ENCODE peak calls at places on chromosomes 3 and 15, in eight cellular contexts. N is heart left ventricle, I is IMR-90, Q is HCT116, L is testis, Z is adrenal gland, B is right lobe of liver, P is transverse colon. A is an unnamed sample. For H3K4me1, the result is how much of the 10 kb centered on the place peaks cover.

GRCh38 chr3:79490165-79491028 is 277.4 kb downstream of the ROBO1 start:
- DNase-seq in P (peak), Q (no peak), B (no peak), I (peak), N (no peak), L (peak), Z (peak), A (peak)

GRCh38 chr3:177385186-177385585 is 187.9 kb upstream of the TBL1XR1 start:
- DNase-seq in B (no peak), I (no peak), P (no peak), Q (no peak), N (no peak), L (no peak), Z (no peak), A (no peak)

GRCh38 chr3:111758642-111759041 is 100.4 kb upstream of the PHLDB2 start:
- DNase-seq in I (peak), Z (no peak), L (no peak), B (no peak), P (no peak), Q (no peak), N (no peak), A (no peak)

GRCh38 chr3:84621823-84622222 is 337.0 kb upstream of the CADM2 start:
- DNase-seq in B (no peak), I (no peak), Z (no peak), Q (no peak), N (no peak), P (no peak), L (no peak), A (no peak)

GRCh38 chr3:69542265-69543079 is 156.6 kb upstream of the FRMD4B start:
- DNase-seq in I (no peak), L (peak), Z (no peak), P (no peak), Q (no peak), N (peak), B (peak), A (no peak)

GRCh38 chr3:107387555-107387954 is 10.3 kb downstream of the CCDC54 start:
- DNase-seq in Q (no peak), Z (no peak), I (peak), P (no peak), N (no peak), B (no peak), L (no peak), A (no peak)

GRCh38 chr3:112132975-112133448 is at the start of gene GCSAM:
- DNase-seq in N (no peak), B (peak), L (peak), Q (no peak), I (no peak), Z (peak), P (peak), A (no peak)

GRCh38 chr3:18611991-18612390 is 186.9 kb upstream of the SATB1 start:
- DNase-seq in Q (no peak), I (no peak), L (no peak), Z (no peak), P (no peak), N (no peak), B (no peak), A (no peak)

GRCh38 chr15:96187916-96188315 is 142.6 kb upstream of the NR2F2 start:
- DNase-seq in Z (no peak), N (no peak), I (no peak), Q (no peak), B (no peak), P (no peak), L (no peak), A (no peak)

GRCh38 chr3:30554317-30554690 is 52.1 kb upstream of the TGFBR2 start:
- DNase-seq in L (no peak), I (no peak), B (no peak), Q (no peak), N (no peak), Z (no peak), P (no peak), A (no peak)

GRCh38 chr15:81105521-81105920 is 28.5 kb upstream of the CFAP161 start:
- DNase-seq in L (no peak), B (no peak), N (no peak), Z (no peak), P (no peak), Q (no peak), I (no peak), A (no peak)

GRCh38 chr3:78645628-78646310 is 1122.0 kb downstream of the ROBO1 start:
- DNase-seq in Z (no peak), P (no peak), L (no peak), N (no peak), B (no peak), I (peak), Q (peak), A (no peak)

GRCh38 chr15:68792901-68793766 is 27.6 kb downstream of the ANP32A start:
- DNase-seq in Q (no peak), L (no peak), N (no peak), P (peak), B (peak), I (no peak), Z (no peak), A (peak)

GRCh38 chr3:105615814-105616213 is 249.1 kb downstream of the ALCAM start:
- DNase-seq in P (no peak), L (no peak), N (no peak), Q (no peak), I (no peak), B (no peak), Z (no peak), A (no peak)

GRCh38 chr15:45242289-45242688 is 9.7 kb upstream of the SLC28A2 start:
- DNase-seq in L (no peak), Z (no peak), N (no peak), B (no peak), Q (no peak), P (no peak), I (no peak), A (no peak)

GRCh38 chr3:131543714-131544113 is 40.9 kb upstream of the MRPL3 start:
- DNase-seq in L (peak), Q (peak), Z (peak), N (peak), B (peak), P (peak), I (peak), A (peak)

GRCh38 chr3:16978234-16978920 is 93.6 kb downstream of the PLCL2 start:
- DNase-seq in Q (no peak), I (peak), P (no peak), L (no peak), B (no peak), N (no peak), Z (no peak), A (no peak)

GRCh38 chr3:195162033-195162669 is 108.8 kb downstream of the XXYLT1 start:
- DNase-seq in N (no peak), P (no peak), I (no peak), L (no peak), B (peak), Q (no peak), Z (peak), A (peak)
- H3K4me1 ChIP-seq in N (under half), P (under half), I (under half), L (under half), B (under half), Q (under half), Z (under half), A (under half)

GRCh38 chr15:31439328-31439727 is 112.7 kb downstream of the KLF13 start:
- DNase-seq in L (no peak), N (no peak), Z (no peak), Q (peak), I (no peak), P (peak), B (no peak), A (no peak)

GRCh38 chr15:31442203-31443090 is 115.8 kb downstream of the KLF13 start:
- DNase-seq in B (no peak), Z (no peak), N (no peak), I (peak), L (no peak), Q (no peak), P (no peak), A (no peak)

GRCh38 chr15:31438601-31439265 is 112.1 kb downstream of the KLF13 start:
- DNase-seq in I (no peak), B (no peak), N (no peak), Z (no peak), P (no peak), L (no peak), Q (no peak), A (no peak)

GRCh38 chr15:31437686-31438085 is 111.1 kb downstream of the KLF13 start:
- DNase-seq in Z (no peak), Q (no peak), N (no peak), I (no peak), L (no peak), B (no peak), P (no peak), A (no peak)

DNA sequence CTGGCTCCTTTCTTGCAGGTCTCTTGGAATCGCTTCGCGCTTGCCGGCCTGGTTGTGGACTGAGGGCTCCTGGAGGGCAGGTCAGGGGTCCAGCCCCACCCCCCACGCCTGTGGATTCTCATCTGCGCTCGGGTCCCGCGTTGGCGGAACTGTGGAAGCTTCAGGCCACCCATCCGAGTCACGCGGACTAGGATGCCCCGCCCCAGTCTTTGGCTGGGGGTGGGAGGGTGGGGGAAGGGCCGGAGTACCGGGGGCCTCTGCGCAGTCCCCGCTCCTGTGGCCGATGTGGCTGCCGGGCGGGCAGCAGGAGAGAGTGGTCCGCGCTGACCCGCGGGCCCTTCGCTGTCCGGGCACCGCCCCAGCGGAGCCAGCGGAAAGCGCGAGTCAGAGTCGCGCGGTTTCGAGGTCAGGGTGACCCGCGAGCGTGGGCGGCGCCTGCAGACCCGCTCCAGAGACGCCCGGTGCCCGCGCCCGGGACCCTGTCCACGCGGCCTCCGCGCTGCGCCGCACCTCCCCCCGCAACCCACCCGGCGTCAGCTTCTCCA is 114.2 kb downstream of the KLF13 start:
- DNase-seq in B (peak), L (peak), Q (no peak), P (peak), I (peak), Z (peak), N (peak), A (peak)
- TF ChIP-seq POLR2A in B (peak), L (no peak), Q (no peak), P (peak), I (no peak), Z (peak), N (no peak), A (peak)

DNA sequence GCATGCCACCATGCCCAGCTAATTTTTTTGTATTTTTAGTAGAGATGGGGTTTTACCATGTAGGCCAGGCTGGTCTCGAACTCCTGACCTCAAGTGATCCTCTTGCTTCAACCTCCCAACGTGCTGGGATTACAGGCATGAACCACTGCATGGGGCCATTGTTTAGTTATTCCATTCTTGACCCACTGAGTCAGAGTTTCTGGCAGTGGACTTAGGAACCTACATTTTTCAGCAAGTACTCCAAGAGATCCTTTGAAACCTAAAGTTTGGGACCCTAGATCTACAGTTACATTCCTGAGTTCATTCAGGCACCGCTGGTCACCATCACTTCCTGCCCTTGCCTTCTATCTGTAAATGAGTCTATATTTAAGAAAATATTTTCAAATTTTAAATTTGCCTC is 1.4 kb upstream of the TNFSF10 start:
- DNase-seq in Q (no peak), N (no peak), L (no peak), B (no peak), I (peak), P (no peak), Z (no peak), A (no peak)
- H3K27ac ChIP-seq in Q (no peak), N (peak), L (no peak), B (no peak), I (no peak), P (peak), Z (no peak), A (no peak)

DNA sequence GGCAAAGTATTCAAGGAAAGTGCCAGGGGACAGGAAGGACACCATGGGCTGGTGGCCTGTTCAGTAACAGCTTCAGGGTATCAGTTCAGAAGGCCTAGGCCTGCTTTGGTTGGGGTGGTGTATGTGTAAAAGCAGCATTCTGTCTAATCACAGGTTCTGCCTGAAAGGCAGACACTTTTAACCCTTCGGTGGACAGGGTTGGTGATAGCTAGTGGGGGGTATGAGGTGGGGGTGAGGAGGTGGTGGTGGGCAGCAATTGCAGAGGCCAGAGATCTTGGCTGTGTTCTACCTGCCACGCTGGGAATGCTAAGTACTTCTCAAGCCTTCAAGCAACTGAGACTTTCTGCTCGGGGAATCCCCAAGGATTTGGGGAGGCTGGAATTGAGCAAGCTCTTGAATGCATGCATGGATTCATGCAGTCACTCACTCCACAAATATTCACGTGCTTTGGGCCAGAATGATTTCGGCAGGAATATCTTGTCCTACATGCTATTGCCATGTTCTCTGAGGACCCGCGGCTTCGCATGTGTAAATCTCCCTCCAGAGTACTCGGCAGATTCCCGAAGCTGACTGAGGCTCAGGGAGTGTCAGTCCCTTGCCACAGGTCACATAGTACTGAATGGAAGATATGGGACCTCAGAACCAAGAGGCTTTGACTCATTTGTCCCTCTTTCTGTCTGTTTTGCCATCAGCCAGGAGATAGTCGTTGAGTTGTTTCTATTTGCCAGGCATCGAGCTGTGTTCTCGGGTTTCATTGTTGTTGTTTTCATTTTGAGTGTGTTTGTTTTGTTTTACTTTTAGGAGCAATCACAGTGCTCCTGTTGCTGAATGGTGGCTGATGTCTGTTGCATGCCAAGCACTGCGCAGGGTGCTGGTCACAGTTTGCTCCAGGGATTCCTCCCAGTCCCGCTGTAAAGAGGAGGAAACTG is 65.5 kb downstream of the SMAD3 start:
- DNase-seq in P (no peak), Z (no peak), Q (no peak), B (no peak), I (peak), L (peak), N (no peak), A (no peak)
- H3K4me1 ChIP-seq in P (half or more), Z (under half), Q (half or more), B (under half), I (half or more), L (under half), N (under half), A (half or more)

GRCh38 chr3:157088506-157089454 is 71.2 kb downstream of the CCNL1 start:
- DNase-seq in P (peak), L (peak), I (peak), B (peak), Z (peak), Q (peak), N (peak), A (peak)
- TF ChIP-seq POLR2A in P (peak), L (no peak), I (peak), B (peak), Z (peak), Q (peak), N (peak), A (peak)

GRCh38 chr15:72272997-72273352 is 621 bp upstream of the PARP6 start:
- DNase-seq in N (no peak), P (no peak), Q (no peak), L (no peak), I (no peak), B (no peak), Z (no peak), A (no peak)

GRCh38 chr15:72271221-72271620 is 1.1 kb downstream of the PARP6 start:
- DNase-seq in L (no peak), N (no peak), P (no peak), Z (no peak), B (no peak), I (no peak), Q (no peak), A (no peak)

GRCh38 chr15:72271895-72272212 is 500 bp downstream of the PARP6 start:
- DNase-seq in I (peak), L (peak), N (no peak), P (no peak), Z (no peak), Q (no peak), B (no peak), A (peak)

GRCh38 chr15:72269739-72270138 is 2.6 kb downstream of the PARP6 start:
- DNase-seq in Z (no peak), B (no peak), P (no peak), Q (no peak), I (no peak), N (no peak), L (no peak), A (no peak)

DNA sequence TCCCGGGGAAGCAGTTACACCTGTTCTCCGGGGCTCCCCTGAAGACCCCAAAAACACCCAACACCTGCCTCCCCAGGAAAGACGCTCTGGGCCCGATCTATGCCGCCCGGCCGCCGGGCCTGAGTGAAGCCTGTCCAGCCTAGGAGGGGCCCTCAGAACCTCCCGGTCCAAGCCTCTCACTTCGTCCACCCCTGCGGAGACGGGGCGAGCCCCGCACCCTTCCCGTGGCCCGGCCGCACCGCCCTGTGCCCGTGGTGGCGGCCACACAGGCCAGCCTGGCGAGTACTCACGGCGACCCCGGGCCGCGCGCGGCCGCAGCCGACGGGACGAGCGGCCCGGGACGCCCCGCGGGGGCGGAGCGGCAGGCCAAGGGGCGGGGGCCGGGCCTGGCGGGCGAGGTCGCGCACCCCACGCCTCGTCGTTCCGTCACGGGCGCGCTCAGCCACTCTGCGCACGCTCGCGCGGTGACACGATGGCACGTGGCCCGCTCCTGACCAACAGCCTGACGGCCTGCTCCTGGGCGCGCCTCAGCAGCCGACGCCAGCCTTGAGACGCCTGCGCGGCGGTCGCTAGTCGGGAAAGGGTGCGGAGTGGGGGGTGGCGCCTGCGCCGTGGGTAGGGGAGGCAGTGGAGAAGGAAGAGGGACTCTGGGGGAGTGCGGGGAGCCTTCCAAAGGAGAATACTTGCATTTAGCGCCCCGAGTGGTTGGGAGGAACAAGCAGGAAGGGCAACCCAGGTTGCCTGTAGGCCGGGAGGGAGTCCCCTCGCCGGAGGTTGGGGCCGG is at the start of gene PARP6:
- DNase-seq in P (peak), N (peak), L (peak), Z (peak), B (peak), Q (peak), I (peak), A (peak)
- H3K27ac ChIP-seq in P (peak), N (peak), L (peak), Z (peak), B (peak), Q (peak), I (peak), A (peak)

DNA sequence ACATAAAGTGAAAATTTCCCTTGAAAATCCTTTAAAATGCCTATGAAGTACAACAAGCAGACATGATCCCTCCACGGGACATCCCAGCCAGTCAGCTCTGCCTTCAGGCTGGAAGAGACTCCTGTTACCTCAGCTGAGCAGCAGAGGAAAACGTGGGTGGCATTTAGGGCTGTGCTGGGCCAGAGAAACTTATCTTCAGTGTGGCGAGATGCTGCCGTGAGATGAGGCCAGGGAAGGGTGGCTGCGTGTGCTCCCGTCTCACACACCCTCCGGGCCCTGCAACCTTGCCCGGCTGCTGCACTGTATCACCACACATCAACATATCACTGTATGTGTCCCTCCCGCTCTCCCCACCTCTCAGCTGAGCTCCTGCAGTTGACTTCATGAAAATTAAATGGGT is 23.5 kb downstream of the BMF start:
- DNase-seq in B (no peak), Z (no peak), Q (no peak), P (no peak), I (peak), L (no peak), N (no peak), A (no peak)
- H3K4me1 ChIP-seq in B (under half), Z (under half), Q (under half), P (half or more), I (under half), L (under half), N (under half), A (half or more)

A was measured in body of pancreas.